ENCODE peak calls at places on chromosomes 11 and 22, in nine cellular contexts. W is tibial nerve; I is Caco-2; X is CD8-positive, alpha-beta T cell; P is choroid plexus epithelial cell; Z is left ventricle myocardium inferior; T is H7; S is IMR-90; F is fibroblast of lung. E is an unnamed sample.

GRCh38 chr11:65426839-65427690 is 4.5 kb downstream of the NEAT1 start:
- DNase-seq in W (peak), I (no peak), X (no peak), P (peak), Z (peak), T (no peak), S (peak), F (peak), E (no peak)

GRCh38 chr11:132072880-132073213 is 702.4 kb downstream of the NTM start:
- DNase-seq in W (no peak), I (no peak), X (no peak), P (peak), Z (no peak), T (no peak), S (peak), F (no peak), E (no peak)

GRCh38 chr11:100928426-100928825 is 201.2 kb downstream of the PGR start:
- DNase-seq in W (no peak), I (no peak), X (no peak), P (no peak), Z (no peak), T (no peak), S (no peak), F (no peak), E (no peak)

GRCh38 chr11:112025682-112026081 is 474 bp downstream of the DLAT start:
- DNase-seq in W (no peak), I (no peak), X (no peak), P (peak), Z (no peak), T (no peak), S (peak), F (peak), E (no peak)

GRCh38 chr11:123334925-123335324 is 95.1 kb upstream of the GRAMD1B start:
- DNase-seq in W (no peak), I (no peak), X (no peak), P (no peak), Z (no peak), T (no peak), S (no peak), F (no peak), E (no peak)

GRCh38 chr22:38267086-38267485 is 5.7 kb downstream of the TMEM184B start:
- DNase-seq in W (no peak), I (no peak), X (peak), P (peak), Z (peak), T (no peak), S (peak), F (no peak), E (no peak)

GRCh38 chr22:48456449-48456848 is 1371.2 kb downstream of the BRD1 start:
- DNase-seq in W (no peak), I (no peak), X (no peak), P (no peak), Z (no peak), T (no peak), S (no peak), F (no peak), E (no peak)

GRCh38 chr22:20438066-20438677 is 547 bp upstream of the SCARF2 start:
- DNase-seq in W (no peak), I (no peak), X (no peak), P (peak), Z (no peak), T (peak), S (peak), F (peak), E (no peak)

GRCh38 chr11:128146926-128147605 is 440.3 kb downstream of the ETS1 start:
- DNase-seq in W (no peak), I (no peak), X (no peak), P (peak), Z (no peak), T (no peak), S (no peak), F (peak), E (no peak)

GRCh38 chr11:96052921-96053631 is 129.2 kb upstream of the MTMR2 start:
- DNase-seq in W (no peak), I (no peak), X (no peak), P (peak), Z (no peak), T (no peak), S (peak), F (peak), E (no peak)

GRCh38 chr22:17258015-17258827 is 39.0 kb upstream of the ADA2 start:
- DNase-seq in W (no peak), I (peak), X (peak), P (peak), Z (peak), T (peak), S (no peak), F (peak), E (no peak)

GRCh38 chr22:43188829-43189545 is 2.1 kb upstream of the TTLL12 start:
- DNase-seq in W (no peak), I (peak), X (no peak), P (no peak), Z (no peak), T (no peak), S (no peak), F (no peak), E (no peak)

GRCh38 chr11:104338186-104338585 is 174.2 kb upstream of the PDGFD start:
- DNase-seq in W (no peak), I (no peak), X (no peak), P (peak), Z (no peak), T (no peak), S (peak), F (peak), E (no peak)

GRCh38 chr11:121229495-121229894 is 63.1 kb upstream of the SC5D start:
- DNase-seq in W (no peak), I (no peak), X (no peak), P (no peak), Z (no peak), T (no peak), S (no peak), F (no peak), E (no peak)

GRCh38 chr22:37295213-37295886 is 13.0 kb downstream of the CYTH4 start:
- DNase-seq in W (no peak), I (no peak), X (no peak), P (no peak), Z (no peak), T (peak), S (no peak), F (no peak), E (no peak)

GRCh38 chr11:129458756-129459535 is 83.3 kb downstream of the BARX2 start:
- DNase-seq in W (no peak), I (peak), X (no peak), P (no peak), Z (no peak), T (no peak), S (no peak), F (no peak), E (no peak)

GRCh38 chr22:43152355-43153071 is 1.2 kb downstream of the TSPO start:
- DNase-seq in W (peak), I (no peak), X (peak), P (peak), Z (peak), T (peak), S (peak), F (peak), E (peak)

GRCh38 chr11:93577291-93577690 is 34.1 kb upstream of the SMCO4 start:
- DNase-seq in W (no peak), I (no peak), X (no peak), P (peak), Z (no peak), T (no peak), S (peak), F (peak), E (no peak)

GRCh38 chr11:74909363-74909762 is 39.5 kb downstream of the XRRA1 start:
- DNase-seq in W (no peak), I (no peak), X (no peak), P (no peak), Z (no peak), T (no peak), S (no peak), F (no peak), E (no peak)

GRCh38 chr11:63868399-63869064 is 29.6 kb downstream of the MARK2 start:
- DNase-seq in W (no peak), I (no peak), X (no peak), P (peak), Z (no peak), T (no peak), S (no peak), F (no peak), E (no peak)

GRCh38 chr11:29312817-29313216 is 704.0 kb downstream of the KCNA4 start:
- DNase-seq in W (no peak), I (no peak), X (no peak), P (peak), Z (no peak), T (no peak), S (peak), F (peak), E (no peak)

GRCh38 chr11:128590587-128590986 is 3.2 kb upstream of the ETS1 start:
- DNase-seq in W (no peak), I (no peak), X (no peak), P (no peak), Z (no peak), T (no peak), S (no peak), F (no peak), E (no peak)

GRCh38 chr11:69944146-69944795 is 125.1 kb upstream of the FGF3 start:
- DNase-seq in W (no peak), I (no peak), X (no peak), P (no peak), Z (peak), T (no peak), S (no peak), F (no peak), E (no peak)

GRCh38 chr11:30852091-30852490 is 265.9 kb upstream of the MPPED2 start:
- DNase-seq in W (no peak), I (no peak), X (no peak), P (no peak), Z (no peak), T (no peak), S (no peak), F (no peak), E (no peak)

GRCh38 chr11:10450451-10451398 is 4.3 kb upstream of the AMPD3 start:
- DNase-seq in W (no peak), I (peak), X (peak), P (peak), Z (peak), T (peak), S (no peak), F (peak), E (no peak)

GRCh38 chr11:125102544-125102943 is 8.9 kb downstream of the TMEM218 start:
- DNase-seq in W (peak), I (no peak), X (no peak), P (peak), Z (no peak), T (no peak), S (peak), F (no peak), E (no peak)

GRCh38 chr11:86740628-86741488 is 59.5 kb upstream of the PRSS23 start:
- DNase-seq in W (peak), I (peak), X (no peak), P (peak), Z (no peak), T (peak), S (peak), F (peak), E (peak)

GRCh38 chr11:7480132-7480531 is 5.2 kb upstream of the OLFML1 start:
- DNase-seq in W (no peak), I (no peak), X (no peak), P (peak), Z (no peak), T (no peak), S (no peak), F (peak), E (no peak)

GRCh38 chr11:14582835-14583234 is 60.8 kb upstream of the PDE3B start:
- DNase-seq in W (no peak), I (no peak), X (no peak), P (peak), Z (peak), T (no peak), S (no peak), F (peak), E (no peak)

GRCh38 chr11:15153231-15153630 is 38.5 kb downstream of the INSC start:
- DNase-seq in W (no peak), I (no peak), X (no peak), P (no peak), Z (no peak), T (no peak), S (no peak), F (no peak), E (no peak)

GRCh38 chr11:67542971-67543370 is 19.7 kb upstream of the CABP2 start:
- DNase-seq in W (no peak), I (no peak), X (no peak), P (no peak), Z (no peak), T (peak), S (no peak), F (no peak), E (no peak)

GRCh38 chr11:67544591-67545242 is 21.5 kb upstream of the CABP2 start:
- DNase-seq in W (no peak), I (no peak), X (no peak), P (peak), Z (no peak), T (no peak), S (no peak), F (no peak), E (no peak)

GRCh38 chr11:67543585-67543984 is 20.3 kb upstream of the CABP2 start:
- DNase-seq in W (no peak), I (no peak), X (no peak), P (no peak), Z (no peak), T (no peak), S (no peak), F (no peak), E (no peak)

GRCh38 chr11:67546852-67547251 is 23.6 kb upstream of the CABP2 start:
- DNase-seq in W (no peak), I (no peak), X (no peak), P (no peak), Z (no peak), T (no peak), S (no peak), F (no peak), E (no peak)

DNA sequence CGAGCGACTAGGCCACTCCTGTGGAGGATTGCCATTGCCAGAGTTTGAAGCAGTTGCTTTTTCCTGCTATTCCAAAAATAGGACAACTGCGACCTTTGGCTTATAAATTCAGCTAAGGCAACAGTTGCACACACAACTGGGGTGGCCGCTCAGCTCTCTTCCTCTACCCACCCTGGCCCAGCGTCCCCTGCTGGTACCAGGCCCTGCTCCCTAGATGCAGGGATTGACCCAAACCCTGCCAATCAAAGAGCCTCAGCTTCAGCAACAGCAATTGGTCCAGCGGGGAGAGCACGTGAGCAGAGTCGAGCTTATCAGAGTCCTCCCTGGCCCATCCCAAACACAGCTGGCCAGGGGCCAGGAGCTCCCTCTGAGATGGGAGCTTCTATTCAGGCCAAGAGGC is 22.0 kb upstream of the CABP2 start:
- DNase-seq in W (no peak), I (no peak), X (no peak), P (no peak), Z (peak), T (peak), S (no peak), F (no peak), E (no peak)
- H3K4me3 ChIP-seq in W (no peak), I (no peak), X (no peak), P (no peak), Z (no peak), T (no peak), S (no peak), F (no peak), E (no peak)

GRCh38 chr11:22433066-22433450 is 94.9 kb downstream of the SLC17A6 start:
- DNase-seq in W (no peak), I (no peak), X (no peak), P (no peak), Z (no peak), T (no peak), S (no peak), F (no peak), E (no peak)
- H3K4me3 ChIP-seq in W (peak), I (no peak), X (no peak), P (peak), Z (peak), T (peak), S (peak), F (peak), E (peak)

DNA sequence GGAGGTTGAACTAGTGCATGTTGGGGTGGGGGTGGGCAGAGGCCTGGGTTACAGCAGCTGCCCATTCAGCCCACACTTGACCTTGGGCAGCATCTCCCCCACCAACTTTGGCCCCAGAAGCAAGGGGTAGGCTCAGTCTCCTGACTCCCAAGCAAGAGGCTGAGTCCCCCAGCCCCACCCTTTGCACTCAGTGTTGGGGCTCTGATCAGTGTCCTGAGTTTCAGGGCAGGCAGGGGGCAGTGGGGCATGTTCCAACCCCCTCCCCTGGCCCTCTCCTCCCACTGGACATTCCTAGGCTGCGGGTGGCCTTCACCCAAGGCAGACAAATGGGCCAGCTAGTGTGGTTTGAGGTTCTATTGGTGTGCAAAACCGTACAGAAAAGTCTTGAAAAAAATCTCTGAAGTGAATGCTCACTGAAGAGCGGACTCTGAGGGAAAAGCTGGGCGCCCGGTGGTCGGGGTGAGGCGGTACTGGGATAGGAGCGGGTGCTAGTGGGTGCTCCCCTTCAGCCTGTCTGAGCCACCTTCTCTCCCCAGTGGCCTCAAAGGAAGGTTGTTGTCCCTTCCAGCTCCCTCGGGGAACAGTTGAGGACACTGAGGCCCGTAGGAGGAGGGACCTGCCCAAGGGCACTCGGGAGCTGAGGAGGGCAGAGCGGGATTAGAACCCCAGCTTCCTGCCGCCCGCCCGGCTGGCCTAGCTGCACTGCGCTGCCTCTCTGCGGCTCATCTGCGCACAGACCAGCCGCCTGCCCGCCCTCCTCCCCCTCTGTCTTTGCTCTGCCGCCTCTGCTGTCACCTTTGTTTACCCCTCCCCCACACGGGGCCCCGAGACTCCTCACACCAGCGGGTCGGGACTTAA is 4.0 kb downstream of the KCNC1 start:
- DNase-seq in W (no peak), I (no peak), X (no peak), P (no peak), Z (no peak), T (peak), S (no peak), F (no peak), E (no peak)
- H3K4me3 ChIP-seq in W (no peak), I (no peak), X (no peak), P (no peak), Z (no peak), T (no peak), S (no peak), F (no peak), E (no peak)

GRCh38 chr11:309558-309855 is 1.9 kb downstream of the IFITM2 start:
- DNase-seq in W (no peak), I (no peak), X (no peak), P (no peak), Z (no peak), T (no peak), S (no peak), F (no peak), E (no peak)
- H3K4me3 ChIP-seq in W (peak), I (no peak), X (peak), P (peak), Z (peak), T (peak), S (peak), F (peak), E (peak)

GRCh38 chr22:44496844-44497217 is 1.2 kb downstream of the RTL6 start:
- DNase-seq in W (no peak), I (no peak), X (no peak), P (no peak), Z (no peak), T (no peak), S (no peak), F (no peak), E (no peak)
- H3K4me3 ChIP-seq in W (peak), I (no peak), X (no peak), P (peak), Z (peak), T (no peak), S (peak), F (peak), E (no peak)

GRCh38 chr11:76237041-76237649 is 30.8 kb upstream of the WNT11 start:
- DNase-seq in W (no peak), I (no peak), X (no peak), P (no peak), Z (no peak), T (no peak), S (no peak), F (no peak), E (no peak)
- H3K4me3 ChIP-seq in W (no peak), I (no peak), X (no peak), P (no peak), Z (peak), T (peak), S (no peak), F (no peak), E (no peak)

GRCh38 chr11:114301927-114302326 is 5.7 kb downstream of the NNMT start:
- DNase-seq in W (no peak), I (no peak), X (no peak), P (no peak), Z (no peak), T (no peak), S (no peak), F (no peak), E (no peak)

GRCh38 chr11:114298701-114299090 is 2.5 kb downstream of the NNMT start:
- DNase-seq in W (no peak), I (no peak), X (no peak), P (no peak), Z (no peak), T (no peak), S (no peak), F (no peak), E (no peak)

GRCh38 chr11:114304065-114304464 is 7.9 kb downstream of the NNMT start:
- DNase-seq in W (no peak), I (no peak), X (no peak), P (no peak), Z (no peak), T (no peak), S (no peak), F (no peak), E (no peak)

GRCh38 chr11:114302663-114303062 is 6.5 kb downstream of the NNMT start:
- DNase-seq in W (no peak), I (no peak), X (no peak), P (no peak), Z (no peak), T (no peak), S (no peak), F (no peak), E (no peak)

GRCh38 chr11:114301088-114301487 is 4.9 kb downstream of the NNMT start:
- DNase-seq in W (no peak), I (no peak), X (no peak), P (no peak), Z (no peak), T (no peak), S (no peak), F (no peak), E (no peak)
- H3K4me3 ChIP-seq in W (peak), I (no peak), X (no peak), P (peak), Z (peak), T (no peak), S (no peak), F (peak), E (peak)